ENCODE peak calls at places on chromosomes 5 and 9, in ten cellular contexts. X is heart left ventricle, Y is fibroblast of mammary gland, C is retina, N is mucosa of descending colon, Z is smooth muscle cell of the brain vasculature, W is stomach, R is neural crest cell, F is sciatic nerve, V is cardiac fibroblast. T is an unnamed sample.

GRCh38 chr5:159149085-159149484 is 49.4 kb upstream of the EBF1 start:
- DNase-seq in X (no peak), Y (no peak), C (no peak), N (no peak), Z (no peak), W (no peak), R (no peak), F (no peak), V (no peak), T (no peak)

GRCh38 chr9:109906766-109907382 is 126.9 kb downstream of the PALM2AKAP2 start:
- DNase-seq in X (no peak), Y (peak), C (peak), N (no peak), Z (no peak), W (no peak), R (no peak), F (no peak), V (peak), T (no peak)

GRCh38 chr9:3963266-3964019 is 336.4 kb downstream of the GLIS3 start:
- DNase-seq in X (peak), Y (peak), C (no peak), N (no peak), Z (peak), W (peak), R (no peak), F (no peak), V (peak), T (no peak)

GRCh38 chr5:93596676-93597441 is 13.8 kb downstream of the NR2F1 start:
- DNase-seq in X (no peak), Y (no peak), C (peak), N (peak), Z (no peak), W (peak), R (no peak), F (no peak), V (no peak), T (no peak)

GRCh38 chr9:107487521-107488399 is 1.8 kb downstream of the KLF4 start:
- DNase-seq in X (peak), Y (peak), C (peak), N (peak), Z (no peak), W (peak), R (peak), F (peak), V (peak), T (no peak)

GRCh38 chr9:111036068-111036789 is 2.0 kb downstream of the LPAR1 start:
- DNase-seq in X (peak), Y (peak), C (peak), N (peak), Z (no peak), W (peak), R (peak), F (peak), V (peak), T (peak)

GRCh38 chr5:35320029-35320428 is 89.7 kb upstream of the PRLR start:
- DNase-seq in X (no peak), Y (no peak), C (no peak), N (no peak), Z (no peak), W (no peak), R (no peak), F (no peak), V (no peak), T (no peak)

GRCh38 chr9:137588311-137588710 is 2.0 kb downstream of the ZMYND19 start:
- DNase-seq in X (no peak), Y (no peak), C (no peak), N (no peak), Z (no peak), W (no peak), R (no peak), F (no peak), V (no peak), T (no peak)

GRCh38 chr9:37220971-37221370 is 100.6 kb downstream of the ZCCHC7 start:
- DNase-seq in X (no peak), Y (peak), C (no peak), N (no peak), Z (no peak), W (no peak), R (no peak), F (no peak), V (peak), T (no peak)

GRCh38 chr5:154178661-154179060 is 11.9 kb upstream of the GALNT10 start:
- DNase-seq in X (no peak), Y (no peak), C (no peak), N (no peak), Z (no peak), W (no peak), R (no peak), F (no peak), V (no peak), T (no peak)

T was measured in gastrocnemius medialis.